ENCODE peak calls at places on chromosome 11, in four cellular contexts. J is psoas muscle; M is stimulated activated CD4-positive, alpha-beta T cell treated with anti-CD3 and anti-CD28 coated beads, Interleukin-2, amount 100 ng/mL, for 48 hours; B is renal cortical epithelial cell. N is an unnamed sample.

GRCh38 chr11:118911113-118911879 is 14.4 kb downstream of the BCL9L start:
- DNase-seq in J (peak; percentile 64), M (no peak), B (peak; percentile 57), N (no peak)

GRCh38 chr11:111336062-111336461 is 37.7 kb downstream of the POU2AF3 start:
- DNase-seq in J (no peak), M (no peak), B (no peak), N (no peak)

GRCh38 chr11:115054541-115055538 is 376.5 kb downstream of the NXPE2 start:
- DNase-seq in J (no peak), M (no peak), B (peak; percentile 23), N (no peak)

GRCh38 chr11:107040447-107041444 is 22.5 kb upstream of the GUCY1A2 start:
- DNase-seq in J (no peak), M (no peak), B (peak; percentile 78), N (no peak)

GRCh38 chr11:126862664-126863247 is 137.8 kb downstream of the KIRREL3 start:
- DNase-seq in J (no peak), M (no peak), B (no peak), N (no peak)

GRCh38 chr11:88631497-88631896 is 294.0 kb upstream of the CTSC start:
- DNase-seq in J (no peak), M (no peak), B (peak; percentile 31), N (no peak)

GRCh38 chr11:102168483-102168882 is 58.2 kb downstream of the YAP1 start:
- DNase-seq in J (no peak), M (no peak), B (peak; percentile 76), N (no peak)

GRCh38 chr11:1889941-1890855 is 1.5 kb downstream of the PRR33 start:
- DNase-seq in J (no peak), M (no peak), B (no peak), N (no peak)

GRCh38 chr11:122661182-122661945 is 5.8 kb downstream of the UBASH3B start:
- DNase-seq in J (no peak), M (no peak), B (peak; percentile 58), N (peak; percentile 66)

GRCh38 chr11:85874265-85874664 is 19.1 kb downstream of the CCDC83 start:
- DNase-seq in J (no peak), M (no peak), B (no peak), N (peak; percentile 8)